ENCODE peak calls at places on chromosomes 4 and X, in five cellular contexts. F, W, H, K and J are unnamed samples.

GRCh38 chrX:20378291-20378920 is 111.7 kb upstream of the RPS6KA3 start:
- DNase-seq in K (peak), H (peak), F (no peak), W (no peak), J (peak)

GRCh38 chr4:26858947-26859401 is 1.7 kb upstream of the STIM2 start:
- DNase-seq in W (no peak), K (no peak), F (no peak), H (no peak), J (no peak)

GRCh38 chr4:88759039-88759631 is 61.5 kb upstream of the NAP1L5 start:
- DNase-seq in W (no peak), F (no peak), H (no peak), K (peak), J (no peak)

GRCh38 chr4:111127842-111128241 is 505.0 kb upstream of the PITX2 start:
- DNase-seq in F (no peak), H (no peak), W (no peak), K (no peak), J (no peak)

GRCh38 chr4:88008624-88009235 is 1.3 kb downstream of the PKD2 start:
- DNase-seq in F (no peak), K (peak), W (no peak), H (no peak), J (no peak)

GRCh38 chr4:156952078-156952759 is 19.4 kb downstream of the PDGFC start:
- DNase-seq in H (no peak), K (no peak), F (no peak), W (no peak), J (no peak)

GRCh38 chr4:168880811-168881595 is 129.1 kb downstream of the CBR4 start:
- DNase-seq in H (no peak), W (no peak), F (no peak), K (no peak), J (no peak)

GRCh38 chr4:171516694-171517093 is 296.5 kb upstream of the GALNTL6 start:
- DNase-seq in W (no peak), H (no peak), F (no peak), K (no peak), J (no peak)

GRCh38 chrX:106791495-106791894 is 11.0 kb upstream of the TBC1D8B start:
- DNase-seq in K (peak), F (no peak), H (no peak), W (no peak), J (no peak)

GRCh38 chrX:104343408-104344129 is 88.8 kb upstream of the ESX1 start:
- DNase-seq in K (peak), F (peak), H (peak), W (no peak), J (peak)

GRCh38 chr4:36332023-36332781 is 50.8 kb downstream of the DTHD1 start:
- DNase-seq in K (no peak), H (no peak), W (no peak), F (no peak), J (no peak)

GRCh38 chr4:138090145-138090917 is 151.8 kb downstream of the SLC7A11 start:
- DNase-seq in W (peak), K (peak), F (peak), H (peak), J (peak)

GRCh38 chrX:64698317-64698716 is 277.9 kb downstream of the ZC4H2 start:
- DNase-seq in H (no peak), W (no peak), F (no peak), K (no peak), J (no peak)

GRCh38 chr4:3477750-3478430 is 14.8 kb downstream of the DOK7 start:
- DNase-seq in H (no peak), F (no peak), K (no peak), W (no peak), J (no peak)

GRCh38 chrX:55813150-55813549 is 95.6 kb downstream of the RRAGB start:
- DNase-seq in W (no peak), H (no peak), K (no peak), F (no peak), J (no peak)

GRCh38 chr4:63717384-63717783 is 691.9 kb downstream of the TECRL start:
- DNase-seq in F (no peak), K (peak), W (no peak), H (no peak), J (no peak)

GRCh38 chr4:125265846-125266245 is 48.9 kb upstream of the FAT4 start:
- DNase-seq in K (no peak), W (no peak), F (no peak), H (no peak), J (no peak)

GRCh38 chrX:50169717-50170116 is 31.1 kb downstream of the AKAP4 start:
- DNase-seq in F (no peak), W (no peak), K (no peak), H (no peak), J (no peak)

GRCh38 chrX:135185795-135186443 is 14.7 kb upstream of the CT55 start:
- DNase-seq in F (no peak), H (peak), K (peak), W (no peak), J (peak)

GRCh38 chr4:38757945-38758344 is 24.8 kb downstream of the TLR10 start:
- DNase-seq in H (peak), W (no peak), F (no peak), K (no peak), J (peak)

GRCh38 chr4:87120411-87121162 is 99.8 kb downstream of the KLHL8 start:
- DNase-seq in F (no peak), K (no peak), W (peak), H (peak), J (peak)

GRCh38 chr4:187940299-187940698 is 55.3 kb upstream of the ZFP42 start:
- DNase-seq in F (no peak), W (no peak), K (no peak), H (no peak), J (no peak)

GRCh38 chrX:18010251-18010650 is 149.2 kb upstream of the RAI2 start:
- DNase-seq in K (no peak), W (no peak), F (no peak), H (no peak), J (peak)

GRCh38 chr4:168831919-168832745 is 177.9 kb downstream of the CBR4 start:
- DNase-seq in W (peak), F (peak), H (peak), K (peak), J (peak)

GRCh38 chr4:112312610-112313239 is 15.6 kb downstream of the ALPK1 start:
- DNase-seq in F (no peak), K (no peak), W (no peak), H (no peak), J (no peak)